ENCODE peak calls at places on chromosomes 12 and 14, in four cellular contexts. One of them, this sample, is unnamed.

GRCh38 chr14:22474730-22475351 is 114.2 kb downstream of the DAD1 start:
- DNase-seq in H1: no peak
- DNase-seq in K562: no peak
- DNase-seq in GM12878: no peak
- DNase-seq in this sample: no peak

GRCh38 chr14:86911506-86911905 is 1081.5 kb downstream of the GALC start:
- DNase-seq in K562: no peak
- DNase-seq in GM12878: no peak
- DNase-seq in H1: no peak
- DNase-seq in this sample: no peak

GRCh38 chr14:32682219-32682618 is 256.5 kb upstream of the NPAS3 start:
- DNase-seq in K562: no peak
- DNase-seq in H1: no peak
- DNase-seq in GM12878: no peak
- DNase-seq in this sample: no peak

GRCh38 chr14:71142375-71143038 is 235.2 kb downstream of the PCNX1 start:
- DNase-seq in K562: no peak
- DNase-seq in GM12878: peak; percentile 63
- DNase-seq in H1: no peak
- DNase-seq in this sample: no peak

GRCh38 chr12:115201928-115202327 is 518.0 kb upstream of the TBX3 start:
- DNase-seq in H1: no peak
- DNase-seq in K562: no peak
- DNase-seq in GM12878: no peak
- DNase-seq in this sample: no peak

GRCh38 chr14:102201369-102201748 is 61.7 kb downstream of the WDR20 start:
- DNase-seq in H1: no peak
- DNase-seq in GM12878: peak; percentile 41
- DNase-seq in K562: no peak
- DNase-seq in this sample: no peak

GRCh38 chr14:74038015-74038859 is 19.1 kb downstream of the BBOF1 start:
- DNase-seq in H1: no peak
- DNase-seq in K562: peak; percentile 25
- DNase-seq in GM12878: no peak
- DNase-seq in this sample: no peak

GRCh38 chr12:52423661-52424503 is 10.3 kb downstream of the KRT75 start:
- DNase-seq in K562: no peak
- DNase-seq in H1: no peak
- DNase-seq in GM12878: no peak
- DNase-seq in this sample: no peak

GRCh38 chr14:67609642-67610310 is 9.7 kb upstream of the PIGH start:
- DNase-seq in K562: no peak
- DNase-seq in GM12878: no peak
- DNase-seq in H1: no peak
- DNase-seq in this sample: no peak

GRCh38 chr12:132904718-132905328 is 17.4 kb upstream of the CHFR start:
- DNase-seq in K562: peak; percentile 71
- DNase-seq in H1: peak; percentile 98
- DNase-seq in GM12878: no peak
- DNase-seq in this sample: no peak

GRCh38 chr12:104372048-104372720 is 68.6 kb downstream of the EID3 start:
- DNase-seq in K562: no peak
- DNase-seq in GM12878: no peak
- DNase-seq in H1: peak; percentile 41
- DNase-seq in this sample: no peak

GRCh38 chr14:81147140-81147897 is 73.4 kb downstream of the GTF2A1 start:
- DNase-seq in K562: no peak
- DNase-seq in GM12878: no peak
- DNase-seq in H1: no peak
- DNase-seq in this sample: no peak

GRCh38 chr12:49121047-49121696 is 10.0 kb downstream of the TUBA1B start:
- DNase-seq in H1: peak; percentile 56
- DNase-seq in K562: peak; percentile 31
- DNase-seq in GM12878: no peak
- DNase-seq in this sample: peak; percentile 69

GRCh38 chr14:99654235-99655000 is 9.5 kb downstream of the HHIPL1 start:
- DNase-seq in GM12878: no peak
- DNase-seq in H1: no peak
- DNase-seq in K562: no peak
- DNase-seq in this sample: no peak

GRCh38 chr12:69105101-69105613 is 134.2 kb upstream of the CPSF6 start:
- DNase-seq in GM12878: no peak
- DNase-seq in H1: no peak
- DNase-seq in K562: no peak
- DNase-seq in this sample: no peak

GRCh38 chr12:49673446-49674317 is 33.5 kb downstream of the FMNL3 start:
- DNase-seq in H1: peak; percentile 61
- DNase-seq in K562: peak; percentile 84
- DNase-seq in GM12878: no peak
- DNase-seq in this sample: no peak

GRCh38 chr12:75877588-75878381 is 153.8 kb downstream of the PHLDA1 start:
- DNase-seq in GM12878: no peak
- DNase-seq in K562: no peak
- DNase-seq in H1: no peak
- DNase-seq in this sample: no peak

GRCh38 chr12:7131502-7131866 is 1.3 kb downstream of the CLSTN3 start:
- DNase-seq in H1: no peak
- DNase-seq in GM12878: no peak
- DNase-seq in K562: no peak
- DNase-seq in this sample: no peak

GRCh38 chr14:103402700-103403099 is 17.5 kb downstream of the MARK3 start:
- DNase-seq in H1: no peak
- DNase-seq in K562: no peak
- DNase-seq in GM12878: no peak
- DNase-seq in this sample: no peak

GRCh38 chr12:68538722-68539614 is 71.7 kb upstream of the RAP1B start:
- DNase-seq in GM12878: peak; percentile 59
- DNase-seq in K562: peak; percentile 19
- DNase-seq in H1: peak; percentile 51
- DNase-seq in this sample: no peak

GRCh38 chr14:83779266-83779665 is 1750.7 kb upstream of the FLRT2 start:
- DNase-seq in GM12878: no peak
- DNase-seq in K562: no peak
- DNase-seq in H1: no peak
- DNase-seq in this sample: no peak

GRCh38 chr12:113880993-113881392 is 85.1 kb downstream of the RBM19 start:
- DNase-seq in H1: no peak
- DNase-seq in GM12878: no peak
- DNase-seq in K562: no peak
- DNase-seq in this sample: no peak

GRCh38 chr12:54258286-54258685 is 21.6 kb downstream of the CBX5 start:
- DNase-seq in GM12878: no peak
- DNase-seq in K562: no peak
- DNase-seq in H1: no peak
- DNase-seq in this sample: no peak
- TF ChIP-seq EGR1 in GM12878: no peak
- TF ChIP-seq EGR1 in K562: no peak
- TF ChIP-seq EGR1 in H1: no peak
- TF ChIP-seq EGR1 in this sample: no peak

GRCh38 chr14:101072531-101072930 is 169.0 kb upstream of the RTL1 start:
- DNase-seq in K562: no peak
- DNase-seq in GM12878: no peak
- DNase-seq in H1: peak; percentile 45
- DNase-seq in this sample: no peak
- TF ChIP-seq SIN3A in K562: no peak
- TF ChIP-seq SIN3A in GM12878: no peak
- TF ChIP-seq SIN3A in H1: no peak
- TF ChIP-seq SIN3A in this sample: no peak

GRCh38 chr12:24378548-24379011 is 429.1 kb upstream of the SOX5 start:
- DNase-seq in GM12878: no peak
- DNase-seq in H1: no peak
- DNase-seq in K562: no peak
- DNase-seq in this sample: no peak
- TF ChIP-seq RAD21 in GM12878: no peak
- TF ChIP-seq RAD21 in H1: no peak
- TF ChIP-seq RAD21 in K562: no peak
- TF ChIP-seq RAD21 in this sample: no peak

GRCh38 chr14:20878695-20879094 is 12.5 kb upstream of the RNASE3 start:
- DNase-seq in H1: no peak
- DNase-seq in GM12878: no peak
- DNase-seq in K562: no peak
- DNase-seq in this sample: no peak

GRCh38 chr14:20873370-20874177 is 17.6 kb upstream of the RNASE3 start:
- DNase-seq in H1: peak; percentile 92
- DNase-seq in GM12878: no peak
- DNase-seq in K562: peak; percentile 44
- DNase-seq in this sample: peak; percentile 79
- TF ChIP-seq EGR1 in H1: no peak
- TF ChIP-seq EGR1 in GM12878: no peak
- TF ChIP-seq EGR1 in K562: no peak
- TF ChIP-seq EGR1 in this sample: no peak